ENCODE peak calls at places on chromosome X, in eight cellular contexts. X is fibroblast of lung, V is tibial artery, H is lower leg skin, Q is astrocyte of the cerebellum, M is lung, T is cardiac fibroblast, D is colonic mucosa. N is an unnamed sample.

GRCh38 chrX:85020216-85020615 is 16.5 kb downstream of the APOOL start:
- DNase-seq in H (no peak), D (no peak), M (no peak), V (no peak), X (no peak), Q (no peak), T (no peak), N (no peak)

GRCh38 chrX:155270969-155271368 is 6.7 kb upstream of the RAB39B start:
- DNase-seq in T (no peak), H (no peak), M (no peak), Q (no peak), X (no peak), V (no peak), D (no peak), N (no peak)

GRCh38 chrX:109785053-109785452 is 52.0 kb upstream of the ACSL4 start:
- DNase-seq in Q (no peak), D (no peak), H (no peak), T (no peak), X (no peak), M (no peak), V (no peak), N (no peak)

GRCh38 chrX:103002576-103002975 is 61.4 kb downstream of the BEX1 start:
- DNase-seq in D (no peak), Q (peak), X (peak), T (peak), M (no peak), V (no peak), H (no peak), N (no peak)

GRCh38 chrX:70196961-70197805 is 19.9 kb downstream of the DGAT2L6 start:
- DNase-seq in X (peak), H (no peak), M (peak), T (peak), Q (no peak), D (peak), V (peak), N (no peak)

GRCh38 chrX:37685452-37686347 is at the start of gene XK:
- DNase-seq in M (peak), D (peak), T (peak), Q (no peak), V (peak), X (peak), H (peak), N (no peak)

GRCh38 chrX:75156537-75156945 is 458 bp upstream of the ABCB7 start:
- DNase-seq in T (peak), M (no peak), X (peak), Q (no peak), H (no peak), V (no peak), D (no peak), N (no peak)

GRCh38 chrX:120456973-120457372 is 12.1 kb downstream of the LAMP2 start:
- DNase-seq in Q (no peak), H (no peak), V (no peak), T (peak), M (no peak), D (no peak), X (peak), N (peak)

GRCh38 chrX:117982702-117983392 is 133.8 kb downstream of the KLHL13 start:
- DNase-seq in D (no peak), X (no peak), V (no peak), T (no peak), Q (no peak), H (no peak), M (no peak), N (no peak)

GRCh38 chrX:68648960-68649359 is 1.5 kb downstream of the STARD8 start:
- DNase-seq in X (peak), T (no peak), Q (no peak), M (no peak), V (no peak), D (no peak), H (no peak), N (no peak)

GRCh38 chrX:46791927-46792825 is 33.3 kb upstream of the SLC9A7 start:
- DNase-seq in M (no peak), V (no peak), Q (peak), T (peak), X (peak), D (no peak), H (peak), N (peak)

GRCh38 chrX:17592117-17592516 is 145.2 kb upstream of the SCML1 start:
- DNase-seq in V (no peak), T (peak), D (no peak), X (peak), Q (no peak), M (no peak), H (no peak), N (no peak)

GRCh38 chrX:21744060-21744459 is 13.9 kb downstream of the SMPX start:
- DNase-seq in V (no peak), X (no peak), Q (no peak), M (no peak), H (no peak), D (no peak), T (no peak), N (no peak)

GRCh38 chrX:133412665-133413064 is 2.6 kb downstream of the GPC4 start:
- DNase-seq in T (no peak), V (no peak), M (no peak), D (no peak), H (no peak), X (no peak), Q (no peak), N (no peak)

GRCh38 chrX:133414399-133415275 is 652 bp downstream of the GPC4 start:
- DNase-seq in V (no peak), Q (no peak), T (peak), X (peak), M (no peak), D (peak), H (peak), N (no peak)

GRCh38 chrX:133412246-133412645 is 3.0 kb downstream of the GPC4 start:
- DNase-seq in H (no peak), T (peak), X (peak), V (no peak), Q (peak), D (no peak), M (no peak), N (no peak)

GRCh38 chrX:133415276-133416105 is at the start of gene GPC4:
- DNase-seq in M (peak), X (peak), Q (no peak), T (no peak), H (peak), V (peak), D (peak), N (no peak)

DNA sequence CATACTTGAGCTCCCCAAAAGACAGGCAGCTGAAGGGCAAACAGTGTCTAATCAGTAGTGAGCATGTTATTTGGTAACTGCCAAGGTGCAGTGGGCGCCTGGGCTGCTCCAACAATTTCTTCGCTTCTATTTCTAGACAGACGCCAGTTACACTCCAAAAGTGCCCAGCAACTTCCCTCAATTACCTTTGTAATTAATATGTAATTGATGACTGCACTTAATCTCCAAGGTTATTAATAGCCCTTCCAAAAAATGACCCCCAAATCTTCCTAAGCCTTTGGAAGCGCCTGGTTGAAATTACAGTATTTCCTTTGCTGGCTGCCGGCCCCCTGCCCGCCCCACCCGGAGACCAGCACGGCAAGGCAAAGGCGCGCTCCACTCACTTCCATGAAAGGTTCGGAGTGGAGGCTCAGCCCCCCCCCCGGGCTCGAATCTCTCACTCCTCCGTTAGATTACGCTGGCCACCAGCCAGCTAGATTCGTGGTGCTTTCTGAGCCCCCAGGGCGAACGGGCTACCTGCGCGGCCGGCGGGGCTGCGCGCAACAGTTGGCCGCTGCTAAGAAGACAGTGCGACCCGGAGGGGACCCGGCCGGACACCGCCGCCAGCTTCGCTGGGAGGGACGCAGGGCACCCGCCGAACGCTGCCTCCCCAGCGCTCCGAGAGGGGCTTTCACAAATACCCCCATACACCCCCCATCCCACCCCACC is 1.9 kb downstream of the GPC4 start:
- DNase-seq in D (no peak), X (no peak), H (no peak), V (peak), T (no peak), M (no peak), Q (no peak), N (no peak)
- H3K4me3 ChIP-seq in D (peak), X (peak), H (peak), V (peak), T (no peak), M (peak), Q (peak), N (no peak)

DNA sequence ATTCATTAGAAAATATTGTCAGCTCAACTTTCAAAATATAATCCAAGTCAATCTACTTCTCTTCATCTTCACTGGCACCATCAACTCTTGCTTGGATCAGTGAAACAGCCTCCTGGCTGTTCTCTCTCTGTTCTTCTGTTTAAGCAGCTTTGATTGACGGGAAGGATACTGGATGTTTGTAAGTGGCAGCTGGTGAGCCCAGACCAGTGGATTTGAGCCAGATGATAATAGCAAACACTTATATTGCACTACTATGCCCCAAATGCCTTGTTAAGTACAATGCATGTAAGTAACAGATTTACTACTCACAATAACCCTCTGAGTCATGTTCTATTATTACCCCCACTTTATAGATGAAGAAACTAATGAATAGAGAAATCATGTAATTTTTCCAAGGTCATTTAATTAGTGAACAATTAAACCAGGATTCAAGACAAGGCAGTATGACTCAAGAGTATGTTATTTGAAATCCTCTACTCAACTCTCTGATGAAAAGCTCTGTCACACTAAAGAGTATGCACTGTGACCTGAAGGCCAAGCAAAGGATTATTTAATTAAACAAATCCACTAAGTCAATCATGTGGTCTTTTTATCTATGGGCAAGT is 44.8 kb downstream of the SPANXN3 start:
- DNase-seq in M (no peak), H (no peak), Q (no peak), T (no peak), V (no peak), D (no peak), X (no peak), N (no peak)
- TF ChIP-seq CTCF in M (no peak), H (no peak), Q (no peak), T (no peak), V (no peak), D (no peak), X (no peak), N (no peak)

GRCh38 chrX:114584434-114584943 is 603 bp downstream of the HTR2C start:
- DNase-seq in X (no peak), H (no peak), D (no peak), T (no peak), V (no peak), Q (no peak), M (no peak), N (no peak)
- H3K4me3 ChIP-seq in X (no peak), H (no peak), D (no peak), T (no peak), V (no peak), Q (peak), M (no peak), N (no peak)

DNA sequence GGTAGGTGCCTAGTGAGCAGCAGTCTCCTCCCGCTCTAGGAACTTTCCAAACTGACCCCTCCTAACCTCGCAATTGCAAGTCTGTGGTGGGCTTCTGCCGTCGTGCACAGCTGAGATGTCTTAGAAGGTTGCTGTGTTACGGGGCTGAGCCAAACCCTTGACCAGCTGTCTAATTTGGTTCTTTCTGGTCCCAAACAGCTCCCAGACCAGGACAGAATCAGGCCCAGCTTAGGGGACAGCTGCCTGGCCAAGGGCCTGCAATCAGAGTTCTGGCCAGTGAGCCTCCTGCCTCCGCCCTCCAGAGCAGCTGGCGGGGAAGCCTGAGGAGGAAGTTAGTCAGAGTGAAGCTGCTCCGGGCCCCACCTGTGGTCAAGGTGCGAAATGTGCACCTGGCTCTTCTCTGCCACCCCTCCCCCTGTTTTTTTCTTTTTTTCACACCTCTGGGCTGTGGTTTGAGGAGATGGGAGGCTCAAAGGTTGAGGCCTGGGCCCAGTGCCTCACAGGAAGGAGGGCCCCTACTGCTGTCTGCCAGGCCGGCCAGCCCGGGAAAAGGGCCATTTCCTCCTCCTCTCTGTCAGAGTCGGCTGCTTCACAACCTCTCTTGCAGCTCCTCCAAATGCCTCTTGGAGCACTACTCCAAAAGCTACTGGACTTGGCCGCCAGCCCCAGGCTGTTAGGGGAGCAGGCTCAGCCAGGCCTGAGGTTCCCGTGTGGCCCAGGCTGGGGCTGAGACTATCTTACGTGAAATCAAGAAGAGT is 4.2 kb upstream of the CXCR3 start:
- DNase-seq in D (peak), X (peak), H (peak), M (peak), Q (peak), V (peak), T (peak), N (no peak)
- TF ChIP-seq CTCF in D (no peak), X (peak), H (no peak), M (no peak), Q (peak), V (no peak), T (peak), N (no peak)

DNA sequence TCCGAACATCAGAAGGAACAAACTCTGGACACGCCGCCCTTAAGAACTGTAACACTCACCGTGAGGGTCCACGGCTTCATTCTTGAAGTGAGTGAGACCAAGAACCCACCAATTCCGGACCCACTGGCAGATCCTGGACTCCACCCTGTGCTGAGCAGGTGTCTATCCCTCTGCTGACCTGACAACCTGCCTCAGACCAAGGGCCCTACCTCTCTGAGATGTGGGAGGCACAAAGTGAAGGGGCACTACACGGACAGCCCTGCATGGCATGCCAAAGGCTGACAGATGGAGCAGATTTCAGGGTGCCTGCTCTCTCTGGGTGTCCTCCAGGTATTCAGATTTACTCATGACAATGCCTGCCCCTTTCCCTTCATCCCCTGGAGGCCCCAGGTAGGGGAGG is 14.0 kb upstream of the HSFX1 start:
- DNase-seq in M (no peak), H (peak), Q (no peak), V (no peak), D (peak), X (no peak), T (no peak), N (no peak)
- H3K4me3 ChIP-seq in M (no peak), H (no peak), Q (no peak), V (no peak), D (no peak), X (no peak), T (no peak), N (no peak)